ENCODE peak calls at places on chromosomes 3 and 15, in nine cellular contexts. X, V, U, J, N, R, F, L and T are unnamed samples.
A peak's percentile ranks its signal among the peaks of the same experiment; 100 is the strongest.

GRCh38 chr3:150146891-150147761 is 176.4 kb upstream of the PFN2 start:
- DNase-seq in L (no peak), N (no peak), U (no peak), V (peak; percentile 99), X (no peak), J (no peak), F (no peak), R (no peak), T (no peak)

GRCh38 chr3:128480278-128480677 is 12.7 kb downstream of the GATA2 start:
- DNase-seq in X (no peak), N (no peak), L (no peak), V (no peak), J (no peak), F (no peak), R (no peak), U (no peak), T (no peak)

GRCh38 chr3:166837535-166837934 is 542.6 kb downstream of the ZBBX start:
- DNase-seq in V (peak; percentile 40), X (no peak), F (no peak), N (no peak), U (no peak), L (no peak), R (peak; percentile 24), J (peak; percentile 39), T (peak; percentile 11)

GRCh38 chr3:11168406-11168805 is 14.1 kb downstream of the HRH1 start:
- DNase-seq in U (no peak), R (no peak), V (no peak), X (no peak), F (no peak), N (no peak), J (no peak), L (no peak), T (no peak)

GRCh38 chr3:27200721-27201434 is 168.3 kb downstream of the NEK10 start:
- DNase-seq in N (no peak), U (no peak), X (no peak), V (no peak), J (no peak), F (no peak), R (no peak), L (no peak), T (no peak)

GRCh38 chr3:50657407-50657806 is 17.3 kb upstream of the DOCK3 start:
- DNase-seq in J (no peak), V (no peak), R (no peak), N (no peak), U (no peak), F (no peak), X (no peak), L (no peak), T (no peak)

GRCh38 chr3:60774617-60775016 is 476.6 kb downstream of the FHIT start:
- DNase-seq in L (no peak), N (no peak), U (no peak), J (no peak), R (no peak), X (no peak), F (no peak), V (no peak), T (no peak)

GRCh38 chr3:54206874-54207273 is 84.5 kb downstream of the CACNA2D3 start:
- DNase-seq in J (no peak), L (no peak), R (no peak), X (no peak), V (no peak), U (no peak), F (no peak), N (no peak), T (no peak)

GRCh38 chr3:53286727-53287412 is 31.0 kb upstream of the TKT start:
- DNase-seq in L (no peak), V (no peak), U (peak; percentile 40), F (no peak), J (no peak), X (no peak), R (no peak), N (peak; percentile 13), T (no peak)

GRCh38 chr3:120693439-120694172 is 11.6 kb upstream of the HGD start:
- DNase-seq in L (no peak), R (no peak), X (no peak), F (no peak), V (peak; percentile 32), N (no peak), J (peak; percentile 54), U (no peak), T (peak; percentile 29)

GRCh38 chr3:113626513-113627371 is 69.7 kb downstream of the USF3 start:
- DNase-seq in X (peak; percentile 61), L (no peak), V (peak; percentile 79), N (no peak), F (no peak), U (peak; percentile 33), J (peak; percentile 40), R (peak; percentile 64), T (peak; percentile 78)

GRCh38 chr3:105610473-105610872 is 243.8 kb downstream of the ALCAM start:
- DNase-seq in X (no peak), R (no peak), N (no peak), U (no peak), F (no peak), L (no peak), J (no peak), V (no peak), T (no peak)

GRCh38 chr3:12508316-12508715 is 24.0 kb downstream of the TSEN2 start:
- DNase-seq in F (no peak), X (peak; percentile 47), N (no peak), U (no peak), J (no peak), V (peak; percentile 98), L (no peak), R (no peak), T (no peak)

GRCh38 chr3:132119531-132119930 is 84.7 kb upstream of the CPNE4 start:
- DNase-seq in N (no peak), V (no peak), U (no peak), R (no peak), F (no peak), X (no peak), L (no peak), J (no peak), T (no peak)

GRCh38 chr3:64187065-64187959 is 38.0 kb downstream of the PRICKLE2 start:
- DNase-seq in R (no peak), L (no peak), F (no peak), U (peak; percentile 23), V (peak; percentile 94), X (no peak), J (no peak), N (no peak), T (no peak)

GRCh38 chr3:49157289-49157688 is 8.8 kb downstream of the CCDC71 start:
- DNase-seq in R (no peak), N (no peak), J (no peak), U (no peak), F (no peak), L (no peak), X (no peak), V (no peak), T (no peak)

GRCh38 chr15:52082197-52083036 is 30.2 kb downstream of the BCL2L10 start:
- DNase-seq in L (no peak), F (no peak), J (no peak), R (peak; percentile 21), N (no peak), U (no peak), X (no peak), V (no peak), T (no peak)

GRCh38 chr3:156389151-156389760 is 165.7 kb downstream of the SSR3 start:
- DNase-seq in R (no peak), J (peak; percentile 19), U (no peak), X (no peak), L (no peak), N (no peak), V (no peak), F (no peak), T (no peak)